ENCODE peak calls at places on chromosomes 16 and 17, in five cellular contexts. X, Y, S, N and W are unnamed samples.

GRCh38 chr16:76265434-76266045 is 11.7 kb upstream of the CNTNAP4 start:
- DNase-seq in X (peak), Y (peak), S (peak), N (no peak), W (peak)

GRCh38 chr16:88387941-88388627 is 5.3 kb downstream of the ZNF469 start:
- DNase-seq in X (no peak), Y (peak), S (no peak), N (no peak), W (no peak)

GRCh38 chr17:43338886-43339516 is 59.8 kb upstream of the ARL4D start:
- DNase-seq in X (no peak), Y (peak), S (no peak), N (no peak), W (no peak)

GRCh38 chr16:11032922-11033291 is 88.5 kb downstream of the CLEC16A start:
- DNase-seq in X (no peak), Y (no peak), S (no peak), N (no peak), W (no peak)

GRCh38 chr17:40109471-40109824 is 9.1 kb upstream of the NR1D1 start:
- DNase-seq in X (no peak), Y (peak), S (no peak), N (no peak), W (no peak)

GRCh38 chr16:78292726-78293380 is 193.4 kb downstream of the WWOX start:
- DNase-seq in X (no peak), Y (peak), S (no peak), N (no peak), W (no peak)

GRCh38 chr16:68427649-68428303 is 20.5 kb downstream of the SMPD3 start:
- DNase-seq in X (no peak), Y (no peak), S (no peak), N (no peak), W (no peak)

GRCh38 chr16:23952128-23953041 is 116.6 kb downstream of the PRKCB start:
- DNase-seq in X (no peak), Y (no peak), S (peak), N (no peak), W (peak)

GRCh38 chr17:12683299-12683698 is 17.6 kb downstream of the MYOCD start:
- DNase-seq in X (no peak), Y (no peak), S (no peak), N (no peak), W (no peak)

DNA sequence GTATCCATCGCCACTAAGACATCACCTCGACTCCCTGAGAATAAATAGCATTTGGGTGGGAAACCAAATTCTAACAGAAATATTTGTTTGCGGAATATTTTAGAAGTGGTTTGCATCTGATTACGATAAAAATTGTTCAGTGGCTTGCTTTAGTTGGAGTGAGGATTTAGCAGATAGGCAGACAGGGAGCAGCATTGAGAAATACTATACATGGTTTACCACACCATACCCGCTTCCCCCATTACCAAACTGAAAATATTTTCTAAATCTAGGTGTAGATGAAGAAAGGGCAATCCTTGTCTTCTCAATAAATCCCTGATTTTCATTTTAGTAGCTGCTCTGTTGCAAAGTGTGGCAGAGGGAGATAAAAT is 895 bp upstream of the BAHCC1 start:
- DNase-seq in X (no peak), Y (no peak), S (no peak), N (no peak), W (no peak)
- TF ChIP-seq REST in X (no peak), Y (no peak), S (no peak), N (no peak), W (no peak)

GRCh38 chr17:41528959-41529353 is 848 bp upstream of the KRT19 start:
- DNase-seq in X (no peak), Y (no peak), S (no peak), N (no peak), W (no peak)
- TF ChIP-seq JUND in X (no peak), Y (no peak), S (no peak), N (no peak), W (no peak)

GRCh38 chr16:66402166-66402565 is 24.9 kb upstream of the BEAN1 start:
- DNase-seq in X (no peak), Y (no peak), S (no peak), N (no peak), W (no peak)

GRCh38 chr16:66403531-66404145 is 23.5 kb upstream of the BEAN1 start:
- DNase-seq in X (no peak), Y (no peak), S (no peak), N (no peak), W (no peak)

GRCh38 chr16:66400503-66401380 is 26.4 kb upstream of the BEAN1 start:
- DNase-seq in X (no peak), Y (no peak), S (no peak), N (no peak), W (no peak)

GRCh38 chr16:66401610-66402009 is 25.5 kb upstream of the BEAN1 start:
- DNase-seq in X (no peak), Y (no peak), S (no peak), N (no peak), W (no peak)

DNA sequence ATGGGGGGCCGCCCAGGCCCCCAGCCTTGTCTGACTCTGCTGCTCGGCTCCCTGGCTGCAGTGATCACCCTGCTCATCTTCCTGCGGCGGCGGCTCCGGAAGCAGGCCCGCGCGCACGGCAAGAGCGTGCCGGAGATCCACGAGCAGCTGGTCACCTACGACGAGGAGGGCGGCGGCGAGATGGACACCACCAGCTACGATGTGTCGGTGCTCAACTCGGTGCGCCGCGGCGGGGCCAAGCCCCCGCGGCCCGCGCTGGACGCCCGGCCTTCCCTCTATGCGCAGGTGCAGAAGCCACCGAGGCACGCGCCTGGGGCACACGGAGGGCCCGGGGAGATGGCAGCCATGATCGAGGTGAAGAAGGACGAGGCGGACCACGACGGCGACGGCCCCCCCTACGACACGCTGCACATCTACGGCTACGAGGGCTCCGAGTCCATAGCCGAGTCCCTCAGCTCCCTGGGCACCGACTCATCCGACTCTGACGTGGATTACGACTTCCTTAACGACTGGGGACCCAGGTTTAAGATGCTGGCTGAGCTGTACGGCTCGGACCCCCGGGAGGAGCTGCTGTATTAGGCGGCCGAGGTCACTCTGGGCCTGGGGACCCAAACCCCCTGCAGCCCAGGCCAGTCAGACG is 24.4 kb upstream of the BEAN1 start:
- DNase-seq in X (no peak), Y (no peak), S (no peak), N (no peak), W (no peak)
- TF ChIP-seq REST in X (no peak), Y (no peak), S (no peak), N (no peak), W (no peak)

GRCh38 chr17:50781167-50781566 is 13.8 kb upstream of the ANKRD40CL start:
- DNase-seq in X (no peak), Y (no peak), S (no peak), N (no peak), W (no peak)

GRCh38 chr17:50779747-50780363 is 12.5 kb upstream of the ANKRD40CL start:
- DNase-seq in X (no peak), Y (no peak), S (no peak), N (no peak), W (no peak)

GRCh38 chr17:50778988-50779387 is 11.7 kb upstream of the ANKRD40CL start:
- DNase-seq in X (no peak), Y (no peak), S (no peak), N (no peak), W (no peak)

GRCh38 chr17:50774225-50774803 is 7.0 kb upstream of the ANKRD40CL start:
- DNase-seq in X (no peak), Y (no peak), S (no peak), N (no peak), W (no peak)

DNA sequence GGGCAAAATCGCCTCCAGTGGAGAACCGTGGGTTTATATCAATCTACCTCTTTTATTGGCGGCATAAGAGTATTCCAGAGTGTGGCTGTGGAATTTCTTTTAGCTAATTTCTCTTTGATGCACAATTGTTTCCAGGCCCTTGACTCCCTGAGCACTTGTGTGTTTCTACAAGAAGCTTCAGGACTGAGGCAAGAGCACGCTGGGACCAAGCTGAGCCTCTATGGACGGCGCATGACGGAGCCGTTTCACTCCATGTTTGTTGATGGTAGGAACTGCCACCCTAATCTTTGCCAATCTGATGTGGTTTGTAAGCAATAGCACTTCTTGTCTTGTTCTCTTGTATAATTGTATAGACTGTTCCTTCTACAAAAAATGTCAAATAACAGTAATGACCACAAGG is 11.2 kb upstream of the ANKRD40CL start:
- DNase-seq in X (no peak), Y (no peak), S (no peak), N (no peak), W (no peak)
- TF ChIP-seq JUND in X (no peak), Y (no peak), S (no peak), N (no peak), W (no peak)

GRCh38 chr17:21551081-21551881 is 141.0 kb upstream of the KCNJ18 start:
- DNase-seq in X (peak), Y (peak), S (peak), N (no peak), W (peak)

GRCh38 chr17:21542991-21543390 is 149.3 kb upstream of the KCNJ18 start:
- DNase-seq in X (no peak), Y (no peak), S (no peak), N (no peak), W (no peak)

GRCh38 chr17:21545051-21545450 is 147.3 kb upstream of the KCNJ18 start:
- DNase-seq in X (no peak), Y (no peak), S (no peak), N (no peak), W (no peak)

GRCh38 chr17:21549107-21549687 is 143.1 kb upstream of the KCNJ18 start:
- DNase-seq in X (no peak), Y (no peak), S (no peak), N (no peak), W (no peak)

GRCh38 chr17:21548236-21548635 is 144.1 kb upstream of the KCNJ18 start:
- DNase-seq in X (no peak), Y (no peak), S (no peak), N (no peak), W (no peak)
- TF ChIP-seq REST in X (no peak), Y (no peak), S (no peak), N (no peak), W (no peak)

GRCh38 chr17:42268236-42268635 is 8.0 kb downstream of the STAT5B start:
- DNase-seq in X (no peak), Y (no peak), S (no peak), N (no peak), W (no peak)
- TF ChIP-seq JUND in X (no peak), Y (no peak), S (no peak), N (no peak), W (no peak)

GRCh38 chr17:76995352-76996105 is 127.3 kb downstream of the MGAT5B start:
- DNase-seq in X (no peak), Y (peak), S (no peak), N (no peak), W (no peak)

GRCh38 chr17:76992911-76993310 is 124.7 kb downstream of the MGAT5B start:
- DNase-seq in X (no peak), Y (no peak), S (peak), N (no peak), W (no peak)

GRCh38 chr17:76996741-76997694 is 128.8 kb downstream of the MGAT5B start:
- DNase-seq in X (no peak), Y (no peak), S (peak), N (no peak), W (no peak)

GRCh38 chr17:76994237-76994637 is 126.0 kb downstream of the MGAT5B start:
- DNase-seq in X (no peak), Y (no peak), S (no peak), N (no peak), W (no peak)

DNA sequence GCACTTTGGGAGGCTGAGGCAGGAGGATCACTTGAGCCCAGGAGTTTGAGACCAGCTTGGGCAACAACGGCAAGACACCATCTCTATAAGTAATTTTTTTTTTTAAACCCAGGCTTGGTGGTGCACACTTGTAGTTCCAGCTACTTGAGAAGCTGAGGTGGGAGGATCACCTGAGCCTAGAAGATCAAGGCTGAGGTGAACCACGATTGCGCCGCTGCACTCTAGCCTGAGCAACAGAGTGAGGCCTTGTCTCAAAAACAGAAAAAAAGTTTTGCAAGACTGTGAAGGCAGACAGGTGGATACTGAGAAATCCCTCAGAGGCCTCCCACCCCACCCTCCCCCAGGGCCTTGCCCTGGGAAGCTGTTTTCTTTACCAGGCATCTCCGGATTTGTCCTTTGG is 125.4 kb downstream of the MGAT5B start:
- DNase-seq in X (no peak), Y (no peak), S (no peak), N (no peak), W (no peak)
- TF ChIP-seq REST in X (no peak), Y (no peak), S (no peak), N (no peak), W (no peak)

DNA sequence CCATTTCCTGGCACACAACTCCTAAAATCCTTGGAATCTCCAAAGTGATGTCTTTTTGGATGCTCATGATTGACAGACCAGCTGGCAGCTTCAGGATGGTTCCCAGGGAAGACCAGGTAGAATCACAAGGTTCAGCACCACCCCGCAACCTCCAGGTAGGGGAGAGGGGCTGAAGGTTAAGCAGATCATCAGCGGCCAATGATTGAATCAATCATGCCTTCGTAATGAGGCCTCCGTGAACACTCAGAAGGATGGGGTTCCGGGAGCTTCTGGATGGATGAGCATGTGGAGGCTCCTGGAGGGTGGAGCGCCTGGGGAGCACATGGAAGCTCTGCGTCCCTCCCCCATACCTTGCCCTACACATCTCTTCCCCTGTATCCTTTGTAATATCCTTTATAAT is 185.9 kb downstream of the SEC14L1 start:
- DNase-seq in X (no peak), Y (no peak), S (no peak), N (no peak), W (no peak)
- TF ChIP-seq JUND in X (no peak), Y (no peak), S (no peak), N (no peak), W (no peak)